ENCODE peak calls at places on chromosomes 7 and 10, in five cellular contexts. D is HEK293T, X is HepG2, Z is GM12878, B is NT2/D1. L is an unnamed sample.

GRCh38 chr10:98138031-98138430 is 3.6 kb downstream of the R3HCC1L start:
- DNase-seq in D (no peak), X (no peak), Z (no peak), B (no peak), L (no peak)

GRCh38 chr7:155947051-155947450 is 134.8 kb upstream of the SHH start:
- DNase-seq in D (no peak), X (no peak), Z (no peak), B (no peak), L (no peak)

GRCh38 chr10:21969326-21970287 is 33.9 kb downstream of the DNAJC1 start:
- DNase-seq in D (no peak), X (no peak), Z (no peak), B (no peak), L (no peak)

GRCh38 chr10:88986549-88987242 is 3.9 kb upstream of the FAS start:
- DNase-seq in D (peak), X (peak), Z (no peak), B (no peak), L (no peak)

GRCh38 chr7:6536899-6537298 is 14.4 kb downstream of the GRID2IP start:
- DNase-seq in D (no peak), X (no peak), Z (no peak), B (peak), L (peak)

GRCh38 chr10:86684305-86684704 is 16.0 kb downstream of the LDB3 start:
- DNase-seq in D (peak), X (no peak), Z (no peak), B (no peak), L (no peak)

GRCh38 chr7:116512524-116513188 is 12.2 kb upstream of the CAV1 start:
- DNase-seq in D (no peak), X (no peak), Z (no peak), B (no peak), L (no peak)

GRCh38 chr10:43140414-43140813 is 2.2 kb downstream of the CSGALNACT2 start:
- DNase-seq in D (no peak), X (peak), Z (no peak), B (no peak), L (no peak)

GRCh38 chr7:99446096-99446495 is 7.4 kb downstream of the CPSF4 start:
- DNase-seq in D (no peak), X (no peak), Z (no peak), B (no peak), L (no peak)

GRCh38 chr10:118763202-118763988 is 8.6 kb upstream of the CACUL1 start:
- DNase-seq in D (no peak), X (no peak), Z (no peak), B (no peak), L (no peak)

GRCh38 chr7:35004531-35005096 is 32.7 kb downstream of the DPY19L1 start:
- DNase-seq in D (no peak), X (peak), Z (no peak), B (no peak), L (no peak)

GRCh38 chr7:151814400-151814914 is 62.5 kb downstream of the PRKAG2 start:
- DNase-seq in D (no peak), X (no peak), Z (no peak), B (peak), L (no peak)

GRCh38 chr7:44375236-44375699 is 49.9 kb upstream of the CAMK2B start:
- DNase-seq in D (peak), X (peak), Z (no peak), B (no peak), L (no peak)

GRCh38 chr7:32586291-32587221 is 91.3 kb downstream of the AVL9 start:
- DNase-seq in D (no peak), X (no peak), Z (no peak), B (no peak), L (no peak)

GRCh38 chr7:51340029-51340838 is 23.6 kb upstream of the COBL start:
- DNase-seq in D (no peak), X (no peak), Z (no peak), B (no peak), L (no peak)

GRCh38 chr7:6579446-6579845 is 2.2 kb downstream of the ZDHHC4 start:
- DNase-seq in D (no peak), X (peak), Z (no peak), B (no peak), L (no peak)

GRCh38 chr10:133318494-133319127 is 9.9 kb downstream of the ZNF511 start:
- DNase-seq in D (peak), X (peak), Z (no peak), B (peak), L (no peak)

GRCh38 chr10:113139695-113140094 is 189.6 kb downstream of the TCF7L2 start:
- DNase-seq in D (no peak), X (no peak), Z (no peak), B (no peak), L (no peak)

GRCh38 chr10:89053555-89053954 is 63.0 kb downstream of the FAS start:
- DNase-seq in D (no peak), X (no peak), Z (no peak), B (no peak), L (no peak)

GRCh38 chr7:30752979-30753378 is 1.0 kb downstream of the INMT start:
- DNase-seq in D (no peak), X (no peak), Z (no peak), B (no peak), L (no peak)

GRCh38 chr7:37806152-37806551 is 42.2 kb upstream of the NME8 start:
- DNase-seq in D (no peak), X (no peak), Z (no peak), B (no peak), L (no peak)

GRCh38 chr7:85079434-85079833 is 107.4 kb downstream of the SEMA3D start:
- DNase-seq in D (no peak), X (no peak), Z (no peak), B (no peak), L (no peak)

GRCh38 chr10:94991243-94991888 is 52.9 kb downstream of the CYP2C9 start:
- DNase-seq in D (no peak), X (peak), Z (no peak), B (no peak), L (no peak)

GRCh38 chr7:147513451-147513850 is 1077.1 kb upstream of the C7orf33 start:
- DNase-seq in D (no peak), X (no peak), Z (no peak), B (no peak), L (no peak)

GRCh38 chr7:133702903-133703302 is 424.2 kb upstream of the LRGUK start:
- DNase-seq in D (no peak), X (no peak), Z (no peak), B (no peak), L (no peak)

GRCh38 chr10:104330168-104331117 is 7.8 kb downstream of the ITPRIP start:
- DNase-seq in D (no peak), X (peak), Z (no peak), B (no peak), L (no peak)

GRCh38 chr10:118853916-118854315 is 99.1 kb upstream of the CACUL1 start:
- DNase-seq in D (no peak), X (no peak), Z (no peak), B (no peak), L (no peak)

GRCh38 chr7:3722396-3722846 is 421.4 kb downstream of the SDK1 start:
- DNase-seq in D (peak), X (peak), Z (no peak), B (peak), L (peak)

GRCh38 chr10:13787015-13787421 is 200.3 kb downstream of the PRPF18 start:
- DNase-seq in D (no peak), X (no peak), Z (peak), B (no peak), L (no peak)

GRCh38 chr7:114293289-114294012 is 121.2 kb upstream of the FOXP2 start:
- DNase-seq in D (no peak), X (no peak), Z (no peak), B (no peak), L (no peak)

GRCh38 chr7:154841731-154842331 is 161.1 kb downstream of the PAXIP1 start:
- DNase-seq in D (no peak), X (no peak), Z (no peak), B (no peak), L (no peak)

GRCh38 chr10:63375458-63375857 is 90.3 kb downstream of the JMJD1C start:
- DNase-seq in D (no peak), X (no peak), Z (no peak), B (no peak), L (no peak)

GRCh38 chr7:156907656-156908055 is 14.7 kb upstream of the LMBR1 start:
- DNase-seq in D (no peak), X (no peak), Z (no peak), B (no peak), L (no peak)

DNA sequence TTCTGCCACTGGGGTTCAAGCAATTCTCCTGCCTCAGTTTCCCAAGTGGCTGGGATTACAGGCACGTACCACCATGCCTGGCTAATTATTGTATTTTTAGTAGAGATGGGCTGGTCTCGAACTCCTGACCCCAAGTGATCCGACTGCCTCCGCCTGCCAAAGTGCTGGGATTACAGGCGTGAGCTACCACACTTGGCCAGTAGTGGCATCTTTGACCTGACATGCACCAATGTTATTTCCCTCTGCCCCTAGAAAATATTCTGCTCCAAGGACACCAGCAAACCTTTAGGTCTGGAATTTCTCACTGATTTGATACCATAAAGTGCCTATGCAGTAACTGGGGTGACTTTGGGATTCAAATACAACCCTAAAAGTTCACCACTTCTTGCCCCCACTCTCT is 179.4 kb downstream of the ARID5B start:
- DNase-seq in D (no peak), X (no peak), Z (no peak), B (no peak), L (no peak)
- TF ChIP-seq SUZ12 in D (no peak), X (no peak), Z (no peak), B (no peak), L (no peak)

GRCh38 chr10:69421611-69422308 is 5.0 kb upstream of the TACR2 start:
- DNase-seq in D (no peak), X (no peak), Z (no peak), B (no peak), L (no peak)
- TF ChIP-seq SUZ12 in D (no peak), X (no peak), Z (no peak), B (no peak), L (no peak)

GRCh38 chr10:115953983-115954382 is 319.0 kb downstream of the GFRA1 start:
- DNase-seq in D (no peak), X (no peak), Z (no peak), B (no peak), L (no peak)

GRCh38 chr10:115958043-115958442 is 315.0 kb downstream of the GFRA1 start:
- DNase-seq in D (no peak), X (no peak), Z (no peak), B (no peak), L (no peak)

GRCh38 chr10:115953203-115953602 is 319.8 kb downstream of the GFRA1 start:
- DNase-seq in D (no peak), X (no peak), Z (no peak), B (no peak), L (no peak)

GRCh38 chr10:115957010-115957395 is 316.0 kb downstream of the GFRA1 start:
- DNase-seq in D (no peak), X (no peak), Z (no peak), B (no peak), L (no peak)

GRCh38 chr10:115956225-115957009 is 316.6 kb downstream of the GFRA1 start:
- DNase-seq in D (no peak), X (no peak), Z (no peak), B (no peak), L (no peak)
- TF ChIP-seq SUZ12 in D (no peak), X (no peak), Z (no peak), B (no peak), L (no peak)

DNA sequence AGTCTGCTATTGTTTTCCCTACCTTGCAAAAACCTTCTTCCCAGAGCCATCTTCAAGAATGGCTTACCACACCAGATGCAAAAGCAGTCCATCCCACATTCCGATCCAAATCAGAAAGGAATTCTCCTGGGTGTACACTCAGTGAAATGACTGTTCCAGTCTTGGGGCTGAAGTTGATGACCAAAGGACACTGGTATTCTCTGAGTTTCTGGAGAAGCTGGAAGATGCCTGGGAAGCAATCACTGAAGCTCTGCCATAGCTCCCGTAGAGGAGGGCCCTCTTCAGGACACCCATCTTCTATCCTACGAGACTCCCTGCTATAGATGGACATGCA is 155.7 kb downstream of the LCOR start:
- DNase-seq in D (no peak), X (no peak), Z (no peak), B (no peak), L (no peak)
- TF ChIP-seq SUZ12 in D (no peak), X (no peak), Z (no peak), B (no peak), L (no peak)

GRCh38 chr7:1558841-1559625 is 3.0 kb upstream of the TMEM184A start:
- DNase-seq in D (no peak), X (no peak), Z (no peak), B (no peak), L (no peak)

GRCh38 chr7:1559626-1560590 is 3.9 kb upstream of the TMEM184A start:
- DNase-seq in D (no peak), X (no peak), Z (no peak), B (no peak), L (no peak)

GRCh38 chr7:1557006-1557405 is 1.0 kb upstream of the TMEM184A start:
- DNase-seq in D (no peak), X (no peak), Z (no peak), B (no peak), L (no peak)

GRCh38 chr7:1557771-1558170 is 1.8 kb upstream of the TMEM184A start:
- DNase-seq in D (no peak), X (no peak), Z (no peak), B (no peak), L (no peak)

DNA sequence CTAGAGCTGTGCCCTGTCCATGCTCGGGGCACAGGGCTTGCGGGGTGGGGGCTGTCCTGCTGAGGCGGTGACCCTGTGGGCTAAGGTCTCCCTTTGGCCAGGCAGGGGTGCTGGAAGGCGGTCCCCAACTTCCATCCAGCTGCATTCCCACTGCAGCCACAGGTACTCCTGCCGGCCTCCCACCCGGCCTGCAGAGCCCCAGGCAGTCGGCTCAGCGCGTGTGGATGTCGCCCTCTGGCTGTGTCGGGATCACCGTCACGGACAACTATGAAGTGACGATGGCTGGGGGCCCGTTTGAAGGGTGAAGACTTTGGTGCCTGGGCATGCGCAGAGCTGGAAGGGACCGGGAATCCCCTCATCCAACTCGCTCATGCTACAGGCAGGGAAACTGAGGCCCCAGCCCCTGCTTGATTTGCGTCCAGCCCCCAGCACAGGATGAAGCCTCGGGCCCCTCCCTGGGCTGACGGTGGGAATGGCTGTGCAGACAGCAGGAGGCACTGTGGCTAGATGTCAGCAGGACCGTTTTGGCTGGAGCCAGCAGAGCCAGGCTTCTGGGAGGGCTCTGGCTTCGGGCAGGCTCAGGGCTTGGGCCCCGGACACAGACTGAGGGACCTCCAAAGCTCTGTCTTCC is 2.3 kb upstream of the TMEM184A start:
- DNase-seq in D (peak), X (peak), Z (no peak), B (no peak), L (peak)
- TF ChIP-seq SUZ12 in D (no peak), X (no peak), Z (no peak), B (no peak), L (no peak)

DNA sequence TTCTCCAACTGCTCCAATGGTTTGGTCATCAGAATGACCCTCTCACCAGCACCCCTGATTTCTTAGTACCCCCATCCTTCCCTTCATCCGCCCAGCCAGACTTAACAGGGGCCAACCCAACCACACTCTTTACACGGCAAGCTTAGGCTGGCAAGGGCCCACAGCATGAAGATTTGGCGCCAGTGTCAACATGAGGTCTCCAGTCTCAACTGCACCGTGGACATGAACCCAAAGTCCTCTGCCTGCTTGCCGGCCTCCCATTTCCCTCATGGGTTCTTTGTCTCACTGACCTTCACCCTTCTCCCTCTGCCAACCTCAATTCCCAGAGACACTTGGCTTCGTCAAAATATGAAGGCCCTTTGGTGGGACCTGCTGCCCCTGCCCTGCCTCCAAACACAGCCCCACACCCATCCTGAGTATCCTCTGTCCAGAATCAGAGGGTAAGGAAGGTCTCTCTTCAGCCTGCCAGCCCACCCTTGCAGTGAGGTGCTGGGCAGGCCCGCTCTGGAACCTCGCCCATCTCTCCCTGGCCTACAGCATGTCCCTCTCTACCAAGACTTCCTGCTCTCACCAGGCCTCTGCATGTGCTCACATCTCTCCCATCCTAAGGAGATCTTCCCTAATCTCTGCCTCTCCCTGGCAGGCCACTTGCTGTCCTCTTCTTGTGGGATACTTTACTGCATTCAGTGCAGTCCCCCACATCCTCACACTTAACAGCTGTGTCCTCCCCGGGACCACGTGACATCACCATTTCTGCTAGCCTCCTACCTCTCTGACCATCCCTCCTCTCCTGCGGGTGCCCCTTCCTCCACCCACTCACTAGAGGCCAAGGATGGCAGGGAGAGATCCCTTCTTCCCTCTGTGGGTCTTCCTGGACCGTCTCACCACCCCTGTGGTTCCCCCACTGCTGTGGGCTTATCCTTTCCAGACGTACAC is 91.7 kb upstream of the ZMIZ1 start:
- DNase-seq in D (no peak), X (peak), Z (no peak), B (no peak), L (no peak)
- TF ChIP-seq SUZ12 in D (no peak), X (no peak), Z (no peak), B (no peak), L (no peak)

DNA sequence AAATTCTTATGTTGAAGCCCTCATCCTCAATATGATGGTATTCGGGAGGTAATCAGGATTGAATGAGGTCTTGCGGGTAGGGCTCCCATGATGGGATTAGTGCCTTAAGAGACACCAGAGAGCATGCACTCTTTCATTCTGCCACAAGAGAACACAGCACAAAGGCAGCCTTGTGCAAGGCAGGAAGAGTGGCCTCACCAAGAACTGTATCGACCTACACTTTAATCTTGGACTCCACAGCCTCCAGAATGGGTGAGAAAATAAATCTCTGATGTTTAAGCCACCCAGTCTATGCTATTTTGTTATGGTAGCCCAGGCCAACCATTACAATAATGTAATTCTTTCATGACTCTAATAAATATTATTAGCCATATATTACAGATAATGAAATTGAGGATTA is 8.4 kb downstream of the SEM1 start:
- DNase-seq in D (no peak), X (peak), Z (no peak), B (no peak), L (no peak)
- TF ChIP-seq SUZ12 in D (no peak), X (no peak), Z (no peak), B (no peak), L (no peak)

DNA sequence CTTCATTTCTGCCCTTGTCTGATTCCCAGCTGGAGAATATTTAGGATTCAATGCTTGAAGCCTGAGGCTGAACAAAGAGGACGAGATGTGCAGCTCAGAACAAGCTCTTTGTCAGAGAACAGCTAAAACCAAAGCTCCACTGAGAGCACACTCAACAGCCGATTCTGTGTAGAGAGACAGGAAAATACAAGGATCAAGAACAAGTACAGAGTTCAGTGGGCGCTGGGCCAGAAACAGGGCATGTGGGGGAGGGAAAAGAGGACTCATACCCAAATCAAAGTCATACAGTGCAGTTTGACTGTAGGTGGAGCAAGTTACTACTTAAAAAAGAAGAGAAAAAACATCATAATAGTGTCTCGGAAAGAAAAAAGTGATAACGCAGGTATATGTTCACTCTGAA is at the start of gene AGMO:
- DNase-seq in D (no peak), X (peak), Z (no peak), B (no peak), L (no peak)
- TF ChIP-seq SUZ12 in D (no peak), X (no peak), Z (no peak), B (no peak), L (no peak)

GRCh38 chr7:25075459-25075858 is 49.6 kb downstream of the CYCS start:
- DNase-seq in D (no peak), X (no peak), Z (no peak), B (no peak), L (no peak)

GRCh38 chr7:25068814-25069213 is 56.2 kb downstream of the CYCS start:
- DNase-seq in D (no peak), X (no peak), Z (no peak), B (no peak), L (no peak)

GRCh38 chr7:25069900-25070443 is 55.1 kb downstream of the CYCS start:
- DNase-seq in D (peak), X (peak), Z (no peak), B (peak), L (no peak)

GRCh38 chr7:25073451-25073850 is 51.6 kb downstream of the CYCS start:
- DNase-seq in D (no peak), X (peak), Z (no peak), B (no peak), L (no peak)
- TF ChIP-seq SUZ12 in D (no peak), X (no peak), Z (no peak), B (no peak), L (no peak)